ENCODE peak calls at places on chromosomes 1 and 21, in seven cellular contexts. One of them, this sample, is unnamed.

GRCh38 chr1:118154220-118154619 is 30.8 kb downstream of the SPAG17 start:
- DNase-seq in SK-N-MC: no peak
- DNase-seq in HCT116: no peak
- DNase-seq in breast epithelium: no peak
- DNase-seq in stomach: no peak
- DNase-seq in GM23338: no peak
- DNase-seq in suprapubic skin: no peak
- DNase-seq in this sample: no peak

GRCh38 chr1:47992720-47993119 is 4.5 kb downstream of the TRABD2B start:
- DNase-seq in SK-N-MC: peak
- DNase-seq in HCT116: no peak
- DNase-seq in breast epithelium: peak
- DNase-seq in stomach: no peak
- DNase-seq in GM23338: no peak
- DNase-seq in suprapubic skin: peak
- DNase-seq in this sample: peak

GRCh38 chr1:225603538-225604354 is 49.2 kb downstream of the ENAH start:
- DNase-seq in SK-N-MC: no peak
- DNase-seq in HCT116: peak
- DNase-seq in breast epithelium: no peak
- DNase-seq in stomach: no peak
- DNase-seq in GM23338: no peak
- DNase-seq in suprapubic skin: no peak
- DNase-seq in this sample: no peak

GRCh38 chr1:238404506-238404905 is 513.8 kb upstream of the ZP4 start:
- DNase-seq in SK-N-MC: no peak
- DNase-seq in HCT116: no peak
- DNase-seq in breast epithelium: no peak
- DNase-seq in stomach: no peak
- DNase-seq in GM23338: no peak
- DNase-seq in suprapubic skin: no peak
- DNase-seq in this sample: no peak

GRCh38 chr1:161313554-161314200 is 504 bp upstream of the SDHC start:
- DNase-seq in SK-N-MC: no peak
- DNase-seq in HCT116: no peak
- DNase-seq in breast epithelium: no peak
- DNase-seq in stomach: no peak
- DNase-seq in GM23338: no peak
- DNase-seq in suprapubic skin: peak
- DNase-seq in this sample: no peak

GRCh38 chr1:48697066-48697707 is 79.5 kb downstream of the BEND5 start:
- DNase-seq in SK-N-MC: no peak
- DNase-seq in HCT116: peak
- DNase-seq in breast epithelium: peak
- DNase-seq in stomach: peak
- DNase-seq in GM23338: peak
- DNase-seq in suprapubic skin: no peak
- DNase-seq in this sample: no peak

GRCh38 chr1:109261006-109261405 is 11.7 kb downstream of the CELSR2 start:
- DNase-seq in SK-N-MC: no peak
- DNase-seq in HCT116: no peak
- DNase-seq in breast epithelium: no peak
- DNase-seq in stomach: no peak
- DNase-seq in GM23338: no peak
- DNase-seq in suprapubic skin: no peak
- DNase-seq in this sample: no peak

GRCh38 chr21:36035381-36035791 is 24.9 kb downstream of the SETD4 start:
- DNase-seq in SK-N-MC: no peak
- DNase-seq in HCT116: no peak
- DNase-seq in breast epithelium: no peak
- DNase-seq in stomach: peak
- DNase-seq in GM23338: peak
- DNase-seq in suprapubic skin: no peak
- DNase-seq in this sample: no peak

GRCh38 chr1:22652881-22653316 is at the start of gene C1QB:
- DNase-seq in SK-N-MC: no peak
- DNase-seq in HCT116: no peak
- DNase-seq in breast epithelium: peak
- DNase-seq in stomach: no peak
- DNase-seq in GM23338: no peak
- DNase-seq in suprapubic skin: no peak
- DNase-seq in this sample: no peak

GRCh38 chr1:208540724-208541123 is 296.5 kb upstream of the PLXNA2 start:
- DNase-seq in SK-N-MC: no peak
- DNase-seq in HCT116: no peak
- DNase-seq in breast epithelium: no peak
- DNase-seq in stomach: no peak
- DNase-seq in GM23338: no peak
- DNase-seq in suprapubic skin: no peak
- DNase-seq in this sample: no peak

GRCh38 chr1:202155478-202156021 is 4.9 kb downstream of the PTPN7 start:
- DNase-seq in SK-N-MC: no peak
- DNase-seq in HCT116: no peak
- DNase-seq in breast epithelium: no peak
- DNase-seq in stomach: peak
- DNase-seq in GM23338: no peak
- DNase-seq in suprapubic skin: no peak
- DNase-seq in this sample: no peak

GRCh38 chr1:158124034-158124433 is 56.7 kb upstream of the CD1D start:
- DNase-seq in SK-N-MC: no peak
- DNase-seq in HCT116: no peak
- DNase-seq in breast epithelium: no peak
- DNase-seq in stomach: no peak
- DNase-seq in GM23338: no peak
- DNase-seq in suprapubic skin: no peak
- DNase-seq in this sample: no peak

GRCh38 chr1:37948841-37949240 is 2.0 kb upstream of the INPP5B start:
- DNase-seq in SK-N-MC: no peak
- DNase-seq in HCT116: no peak
- DNase-seq in breast epithelium: no peak
- DNase-seq in stomach: no peak
- DNase-seq in GM23338: no peak
- DNase-seq in suprapubic skin: no peak
- DNase-seq in this sample: no peak

GRCh38 chr1:37945743-37946702 is 830 bp downstream of the INPP5B start:
- DNase-seq in SK-N-MC: no peak
- DNase-seq in HCT116: no peak
- DNase-seq in breast epithelium: peak
- DNase-seq in stomach: peak
- DNase-seq in GM23338: peak
- DNase-seq in suprapubic skin: peak
- DNase-seq in this sample: no peak

GRCh38 chr1:37948160-37948559 is 1.3 kb upstream of the INPP5B start:
- DNase-seq in SK-N-MC: no peak
- DNase-seq in HCT116: no peak
- DNase-seq in breast epithelium: no peak
- DNase-seq in stomach: no peak
- DNase-seq in GM23338: no peak
- DNase-seq in suprapubic skin: no peak
- DNase-seq in this sample: no peak

GRCh38 chr1:37947364-37947763 is 511 bp upstream of the INPP5B start:
- DNase-seq in SK-N-MC: no peak
- DNase-seq in HCT116: no peak
- DNase-seq in breast epithelium: no peak
- DNase-seq in stomach: no peak
- DNase-seq in GM23338: no peak
- DNase-seq in suprapubic skin: no peak
- DNase-seq in this sample: no peak

DNA sequence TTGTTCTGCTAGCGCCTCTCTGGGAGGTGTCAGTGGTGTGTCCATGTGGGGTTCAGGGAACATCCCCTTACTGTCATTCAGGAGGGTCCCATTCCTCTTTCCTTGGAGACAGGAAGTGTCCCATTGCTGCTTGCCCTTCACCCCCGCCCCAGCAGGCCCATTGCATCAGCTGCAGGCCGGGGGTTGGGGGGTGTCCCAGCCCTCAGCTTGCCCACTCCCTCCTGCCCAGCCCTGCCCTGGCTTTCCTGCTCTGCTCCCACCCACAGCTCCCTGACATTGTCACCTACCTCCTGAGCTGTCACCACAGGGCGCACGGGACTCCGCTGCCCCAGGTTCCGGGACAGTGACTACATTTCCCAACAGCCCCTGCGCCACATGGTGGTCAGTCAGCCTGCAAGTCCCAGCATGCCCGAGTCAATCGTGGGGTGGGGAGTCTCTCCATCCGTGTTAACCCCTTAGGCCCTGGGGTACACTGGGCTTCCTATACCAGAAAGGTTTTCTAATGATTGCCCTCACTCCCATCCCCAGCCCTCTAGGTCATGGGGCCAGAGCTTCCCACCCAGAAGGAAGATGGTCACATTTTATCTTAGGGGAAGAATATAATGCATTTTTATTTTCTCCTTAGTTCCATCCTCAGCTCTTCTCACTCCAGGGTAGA is at the start of gene INPP5B:
- DNase-seq in SK-N-MC: no peak
- DNase-seq in HCT116: peak
- DNase-seq in breast epithelium: peak
- DNase-seq in stomach: peak
- DNase-seq in GM23338: peak
- DNase-seq in suprapubic skin: peak
- DNase-seq in this sample: no peak
- TF ChIP-seq POLR2AphosphoS5 in SK-N-MC: no peak
- TF ChIP-seq POLR2AphosphoS5 in HCT116: peak
- TF ChIP-seq POLR2AphosphoS5 in breast epithelium: peak
- TF ChIP-seq POLR2AphosphoS5 in stomach: peak
- TF ChIP-seq POLR2AphosphoS5 in GM23338: peak
- TF ChIP-seq POLR2AphosphoS5 in suprapubic skin: no peak
- TF ChIP-seq POLR2AphosphoS5 in this sample: peak

DNA sequence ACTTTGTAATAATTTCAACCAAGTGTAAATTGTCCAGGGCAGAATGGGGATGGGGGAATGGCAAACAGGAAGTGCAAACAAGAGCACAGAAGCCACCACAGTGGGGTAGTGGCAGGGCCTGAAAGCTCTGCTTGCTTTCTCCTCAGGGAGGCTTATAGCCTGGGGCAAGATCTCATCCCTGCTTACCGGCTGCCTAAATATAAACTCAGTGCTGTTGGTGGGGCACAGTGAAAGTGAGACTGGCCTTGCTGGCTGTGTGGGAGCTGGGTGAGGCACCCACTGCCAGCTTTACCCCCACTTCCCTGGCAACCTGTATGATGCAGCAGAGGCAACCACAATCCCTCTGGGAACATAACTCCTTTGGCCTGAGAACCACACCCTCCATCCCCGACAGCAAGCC is 15.2 kb downstream of the STYXL2 start:
- DNase-seq in SK-N-MC: peak
- DNase-seq in HCT116: no peak
- DNase-seq in breast epithelium: no peak
- DNase-seq in stomach: no peak
- DNase-seq in GM23338: no peak
- DNase-seq in suprapubic skin: no peak
- DNase-seq in this sample: no peak
- H3K27ac ChIP-seq in SK-N-MC: peak
- H3K27ac ChIP-seq in HCT116: no peak
- H3K27ac ChIP-seq in breast epithelium: no peak
- H3K27ac ChIP-seq in stomach: no peak
- H3K27ac ChIP-seq in GM23338: no peak
- H3K27ac ChIP-seq in suprapubic skin: no peak
- H3K27ac ChIP-seq in this sample: no peak

GRCh38 chr1:42323551-42323950 is 11.5 kb downstream of the FOXJ3 start:
- DNase-seq in SK-N-MC: no peak
- DNase-seq in HCT116: no peak
- DNase-seq in breast epithelium: no peak
- DNase-seq in stomach: no peak
- DNase-seq in GM23338: no peak
- DNase-seq in suprapubic skin: no peak
- DNase-seq in this sample: no peak

GRCh38 chr1:42320689-42321088 is 14.3 kb downstream of the FOXJ3 start:
- DNase-seq in SK-N-MC: no peak
- DNase-seq in HCT116: no peak
- DNase-seq in breast epithelium: no peak
- DNase-seq in stomach: no peak
- DNase-seq in GM23338: no peak
- DNase-seq in suprapubic skin: no peak
- DNase-seq in this sample: no peak

GRCh38 chr1:42321731-42322130 is 13.3 kb downstream of the FOXJ3 start:
- DNase-seq in SK-N-MC: no peak
- DNase-seq in HCT116: no peak
- DNase-seq in breast epithelium: no peak
- DNase-seq in stomach: no peak
- DNase-seq in GM23338: no peak
- DNase-seq in suprapubic skin: no peak
- DNase-seq in this sample: no peak

GRCh38 chr1:42324398-42325013 is 10.5 kb downstream of the FOXJ3 start:
- DNase-seq in SK-N-MC: no peak
- DNase-seq in HCT116: no peak
- DNase-seq in breast epithelium: no peak
- DNase-seq in stomach: no peak
- DNase-seq in GM23338: no peak
- DNase-seq in suprapubic skin: no peak
- DNase-seq in this sample: no peak

GRCh38 chr1:42322577-42322976 is 12.5 kb downstream of the FOXJ3 start:
- DNase-seq in SK-N-MC: no peak
- DNase-seq in HCT116: no peak
- DNase-seq in breast epithelium: no peak
- DNase-seq in stomach: no peak
- DNase-seq in GM23338: no peak
- DNase-seq in suprapubic skin: no peak
- DNase-seq in this sample: no peak
- TF ChIP-seq POLR2AphosphoS5 in SK-N-MC: no peak
- TF ChIP-seq POLR2AphosphoS5 in HCT116: no peak
- TF ChIP-seq POLR2AphosphoS5 in breast epithelium: no peak
- TF ChIP-seq POLR2AphosphoS5 in stomach: no peak
- TF ChIP-seq POLR2AphosphoS5 in GM23338: no peak
- TF ChIP-seq POLR2AphosphoS5 in suprapubic skin: no peak
- TF ChIP-seq POLR2AphosphoS5 in this sample: no peak

GRCh38 chr1:17101261-17101660 is 18.0 kb downstream of the PADI2 start:
- DNase-seq in SK-N-MC: no peak
- DNase-seq in HCT116: no peak
- DNase-seq in breast epithelium: no peak
- DNase-seq in stomach: no peak
- DNase-seq in GM23338: no peak
- DNase-seq in suprapubic skin: no peak
- DNase-seq in this sample: no peak
- H3K27ac ChIP-seq in SK-N-MC: no peak
- H3K27ac ChIP-seq in HCT116: no peak
- H3K27ac ChIP-seq in breast epithelium: peak
- H3K27ac ChIP-seq in stomach: no peak
- H3K27ac ChIP-seq in GM23338: no peak
- H3K27ac ChIP-seq in suprapubic skin: no peak
- H3K27ac ChIP-seq in this sample: no peak

GRCh38 chr1:169106921-169107672 is 607 bp downstream of the ATP1B1 start:
- DNase-seq in SK-N-MC: no peak
- DNase-seq in HCT116: no peak
- DNase-seq in breast epithelium: no peak
- DNase-seq in stomach: no peak
- DNase-seq in GM23338: peak
- DNase-seq in suprapubic skin: no peak
- DNase-seq in this sample: no peak
- TF ChIP-seq POLR2AphosphoS5 in SK-N-MC: no peak
- TF ChIP-seq POLR2AphosphoS5 in HCT116: no peak
- TF ChIP-seq POLR2AphosphoS5 in breast epithelium: peak
- TF ChIP-seq POLR2AphosphoS5 in stomach: no peak
- TF ChIP-seq POLR2AphosphoS5 in GM23338: no peak
- TF ChIP-seq POLR2AphosphoS5 in suprapubic skin: no peak
- TF ChIP-seq POLR2AphosphoS5 in this sample: no peak

This sample was measured in vagina.